ENCODE peak calls at places on chromosomes 11 and 22, in four cellular contexts. One of them, this sample, is unnamed.

GRCh38 chr11:125201525-125202121 is 37.1 kb downstream of the PKNOX2 start:
- DNase-seq in bronchial epithelial cell: peak
- DNase-seq in GM23338: peak
- DNase-seq in lower leg skin: no peak
- DNase-seq in this sample: no peak

GRCh38 chr11:88384678-88385015 is 47.1 kb upstream of the CTSC start:
- DNase-seq in GM23338: no peak
- DNase-seq in lower leg skin: no peak
- DNase-seq in bronchial epithelial cell: no peak
- DNase-seq in this sample: no peak

GRCh38 chr11:86938900-86939880 is 16.0 kb downstream of the FZD4 start:
- DNase-seq in lower leg skin: no peak
- DNase-seq in bronchial epithelial cell: peak
- DNase-seq in GM23338: peak
- DNase-seq in this sample: no peak

GRCh38 chr11:27150098-27150497 is 109.5 kb downstream of the BBOX1 start:
- DNase-seq in bronchial epithelial cell: no peak
- DNase-seq in lower leg skin: no peak
- DNase-seq in GM23338: peak
- DNase-seq in this sample: no peak

GRCh38 chr11:26901162-26901561 is 92.8 kb upstream of the FIBIN start:
- DNase-seq in bronchial epithelial cell: no peak
- DNase-seq in lower leg skin: no peak
- DNase-seq in GM23338: no peak
- DNase-seq in this sample: no peak

GRCh38 chr11:132114185-132114584 is 743.8 kb downstream of the NTM start:
- DNase-seq in bronchial epithelial cell: peak
- DNase-seq in GM23338: peak
- DNase-seq in lower leg skin: no peak
- DNase-seq in this sample: no peak

GRCh38 chr22:50271519-50271970 is 1.4 kb upstream of the MAPK11 start:
- DNase-seq in GM23338: peak
- DNase-seq in lower leg skin: no peak
- DNase-seq in bronchial epithelial cell: no peak
- DNase-seq in this sample: peak

GRCh38 chr11:119093951-119094815 is 7.5 kb downstream of the DPAGT1 start:
- DNase-seq in GM23338: peak
- DNase-seq in lower leg skin: no peak
- DNase-seq in bronchial epithelial cell: no peak
- DNase-seq in this sample: no peak

GRCh38 chr11:2737876-2738275 is 38.1 kb upstream of the KCNQ1OT1 start:
- DNase-seq in bronchial epithelial cell: no peak
- DNase-seq in lower leg skin: no peak
- DNase-seq in GM23338: no peak
- DNase-seq in this sample: no peak

GRCh38 chr11:79762271-79762935 is 321.6 kb upstream of the TENM4 start:
- DNase-seq in bronchial epithelial cell: peak
- DNase-seq in lower leg skin: no peak
- DNase-seq in GM23338: peak
- DNase-seq in this sample: no peak

GRCh38 chr22:46115388-46115678 is 35.0 kb upstream of the PPARA start:
- DNase-seq in lower leg skin: no peak
- DNase-seq in bronchial epithelial cell: no peak
- DNase-seq in GM23338: no peak
- DNase-seq in this sample: no peak

GRCh38 chr11:134466035-134466908 is 54.2 kb upstream of the B3GAT1 start:
- DNase-seq in bronchial epithelial cell: no peak
- DNase-seq in lower leg skin: no peak
- DNase-seq in GM23338: peak
- DNase-seq in this sample: no peak

GRCh38 chr11:32312206-32312817 is 123.0 kb downstream of the WT1 start:
- DNase-seq in bronchial epithelial cell: peak
- DNase-seq in GM23338: no peak
- DNase-seq in lower leg skin: no peak
- DNase-seq in this sample: no peak

GRCh38 chr11:32310218-32310601 is 125.1 kb downstream of the WT1 start:
- DNase-seq in bronchial epithelial cell: no peak
- DNase-seq in GM23338: no peak
- DNase-seq in lower leg skin: no peak
- DNase-seq in this sample: no peak

GRCh38 chr11:32315121-32315520 is 120.2 kb downstream of the WT1 start:
- DNase-seq in GM23338: no peak
- DNase-seq in bronchial epithelial cell: no peak
- DNase-seq in lower leg skin: no peak
- DNase-seq in this sample: no peak

GRCh38 chr11:32311351-32312077 is 123.8 kb downstream of the WT1 start:
- DNase-seq in lower leg skin: no peak
- DNase-seq in bronchial epithelial cell: no peak
- DNase-seq in GM23338: no peak
- DNase-seq in this sample: no peak

DNA sequence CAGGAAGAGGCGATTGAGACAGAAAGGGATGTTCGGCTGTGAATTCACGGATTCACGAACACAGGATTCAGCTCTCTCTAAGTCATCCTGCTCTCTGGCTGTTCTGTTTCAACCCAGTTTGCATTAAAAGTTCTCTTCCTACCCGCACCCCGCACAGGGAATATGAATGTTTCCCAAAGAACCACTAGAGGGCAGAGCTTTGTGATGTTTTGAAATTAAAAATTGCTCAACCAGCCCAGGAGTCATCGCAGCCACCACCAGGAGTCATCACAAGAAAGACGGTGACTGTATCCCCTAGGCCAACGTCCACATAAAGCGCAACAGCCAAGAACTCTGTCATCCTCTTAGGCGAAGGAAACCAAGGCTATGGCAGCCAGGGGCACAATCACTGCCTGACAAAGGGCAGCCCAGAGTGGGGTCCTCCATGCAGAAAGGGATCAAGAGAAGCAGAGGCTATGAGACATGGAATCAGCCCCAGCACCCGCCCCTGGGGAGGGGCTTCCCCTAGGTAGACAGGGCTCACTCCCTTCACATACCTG is 122.4 kb downstream of the WT1 start:
- DNase-seq in GM23338: peak
- DNase-seq in lower leg skin: no peak
- DNase-seq in bronchial epithelial cell: peak
- DNase-seq in this sample: no peak
- TF ChIP-seq CTCF in GM23338: peak
- TF ChIP-seq CTCF in lower leg skin: no peak
- TF ChIP-seq CTCF in bronchial epithelial cell: peak
- TF ChIP-seq CTCF in this sample: no peak

GRCh38 chr11:34825315-34825669 is 90.9 kb downstream of the APIP start:
- DNase-seq in lower leg skin: no peak
- DNase-seq in bronchial epithelial cell: peak
- DNase-seq in GM23338: no peak
- DNase-seq in this sample: no peak

GRCh38 chr11:34826384-34826726 is 89.8 kb downstream of the APIP start:
- DNase-seq in GM23338: no peak
- DNase-seq in bronchial epithelial cell: no peak
- DNase-seq in lower leg skin: no peak
- DNase-seq in this sample: no peak

GRCh38 chr11:34825670-34826383 is 90.4 kb downstream of the APIP start:
- DNase-seq in GM23338: no peak
- DNase-seq in lower leg skin: no peak
- DNase-seq in bronchial epithelial cell: peak
- DNase-seq in this sample: no peak

GRCh38 chr11:34830035-34830434 is 86.1 kb downstream of the APIP start:
- DNase-seq in GM23338: no peak
- DNase-seq in bronchial epithelial cell: no peak
- DNase-seq in lower leg skin: no peak
- DNase-seq in this sample: no peak

DNA sequence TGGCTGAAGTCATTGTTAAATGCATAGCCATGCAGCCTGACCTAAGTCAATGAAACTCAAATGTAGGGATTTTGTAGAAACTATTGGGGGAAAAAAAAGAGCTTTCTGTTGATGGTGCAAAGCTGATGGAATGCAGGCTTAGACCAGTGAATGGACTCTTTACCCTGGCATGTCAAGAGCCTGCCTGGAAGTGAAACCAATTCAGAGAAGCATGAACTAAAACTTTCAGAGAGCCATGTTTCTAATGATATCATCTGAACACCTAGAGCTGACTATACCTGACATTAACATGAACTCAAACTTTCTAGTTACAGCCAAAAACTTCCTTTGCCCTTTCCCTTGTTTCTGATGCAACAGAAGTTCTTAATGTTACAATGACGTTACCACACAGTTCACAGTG is 88.9 kb downstream of the APIP start:
- DNase-seq in lower leg skin: no peak
- DNase-seq in GM23338: no peak
- DNase-seq in bronchial epithelial cell: no peak
- DNase-seq in this sample: no peak
- TF ChIP-seq CTCF in lower leg skin: no peak
- TF ChIP-seq CTCF in GM23338: no peak
- TF ChIP-seq CTCF in bronchial epithelial cell: no peak
- TF ChIP-seq CTCF in this sample: no peak

DNA sequence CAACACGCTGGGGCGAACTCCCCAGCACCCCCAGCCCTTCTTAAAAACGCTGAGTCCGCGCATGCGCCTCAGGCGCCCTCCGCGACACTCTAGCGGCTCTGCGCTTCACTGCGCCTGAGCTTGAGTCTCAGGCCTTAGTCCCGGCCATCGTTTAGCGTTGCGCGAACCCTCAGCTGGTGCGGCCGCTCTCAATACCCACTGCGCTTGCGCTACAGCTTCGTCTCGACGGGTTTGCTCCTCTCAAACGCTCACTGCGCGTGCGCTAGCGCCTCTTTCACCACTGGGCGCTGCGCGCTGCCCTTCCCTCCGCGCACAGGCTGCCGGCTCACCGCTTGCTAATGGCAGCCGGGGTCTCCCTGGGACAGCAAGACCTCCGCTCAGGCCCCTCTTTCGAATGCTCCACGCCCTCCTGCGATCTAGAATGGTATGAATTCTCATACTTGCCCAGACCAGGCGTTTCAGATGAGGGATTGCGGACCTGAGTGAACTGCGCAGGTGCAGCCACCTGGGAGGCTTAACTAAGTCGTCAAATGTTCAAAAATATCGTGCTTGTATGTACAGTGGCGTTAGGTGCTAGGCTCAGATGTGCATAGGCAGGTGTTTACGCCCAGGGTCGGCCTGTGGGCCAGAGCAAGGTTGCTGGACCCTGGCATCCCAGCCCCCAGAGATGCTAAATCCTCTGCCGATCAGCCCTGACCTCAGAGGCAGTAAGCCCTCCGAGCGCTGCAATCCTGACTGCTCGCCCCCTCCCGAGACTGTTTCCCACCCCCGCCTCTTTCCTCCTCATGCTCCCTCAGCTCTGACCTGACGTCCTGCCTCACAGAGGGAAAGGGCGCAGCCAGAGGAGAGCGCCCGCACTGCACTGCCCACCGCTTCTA is at the start of gene SLC2A11:
- DNase-seq in GM23338: peak
- DNase-seq in bronchial epithelial cell: peak
- DNase-seq in lower leg skin: peak
- DNase-seq in this sample: peak
- TF ChIP-seq CTCF in GM23338: peak
- TF ChIP-seq CTCF in bronchial epithelial cell: peak
- TF ChIP-seq CTCF in lower leg skin: peak
- TF ChIP-seq CTCF in this sample: no peak

DNA sequence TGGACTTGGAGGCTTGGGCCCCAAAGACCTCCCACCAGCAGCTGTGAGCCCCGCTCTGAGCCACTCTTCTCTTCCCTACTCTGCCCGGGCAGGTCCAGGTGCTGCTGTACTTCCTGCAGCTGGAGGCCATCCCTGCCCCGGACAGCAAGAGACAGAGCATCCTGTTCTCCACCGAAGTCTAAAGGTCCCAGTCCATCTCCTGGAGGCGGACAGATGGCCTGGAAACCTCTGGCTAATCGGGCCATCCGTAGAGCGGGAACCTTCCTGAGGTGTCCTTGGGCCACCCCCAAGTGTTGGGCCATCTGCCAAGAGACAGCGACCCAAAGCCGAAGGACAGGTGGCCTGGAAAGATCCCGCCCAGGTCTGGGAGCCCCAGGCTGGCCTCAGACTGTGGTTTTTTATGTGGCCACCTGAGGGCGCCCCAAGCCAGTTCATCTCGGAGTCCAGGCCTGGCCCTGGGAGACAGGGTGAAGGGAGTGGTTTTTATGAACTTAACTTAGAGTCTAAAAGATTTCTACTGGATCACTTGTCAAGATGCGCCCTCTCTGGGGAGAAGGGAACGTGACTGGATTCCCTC is 135.1 kb downstream of the BCR start:
- DNase-seq in GM23338: peak
- DNase-seq in lower leg skin: no peak
- DNase-seq in bronchial epithelial cell: peak
- DNase-seq in this sample: peak
- TF ChIP-seq CTCF in GM23338: peak
- TF ChIP-seq CTCF in lower leg skin: peak
- TF ChIP-seq CTCF in bronchial epithelial cell: peak
- TF ChIP-seq CTCF in this sample: no peak

GRCh38 chr11:73372371-73372993 is 3.7 kb upstream of the RELT start:
- DNase-seq in bronchial epithelial cell: peak
- DNase-seq in GM23338: peak
- DNase-seq in lower leg skin: no peak
- DNase-seq in this sample: no peak
- TF ChIP-seq CTCF in bronchial epithelial cell: peak
- TF ChIP-seq CTCF in GM23338: peak
- TF ChIP-seq CTCF in lower leg skin: no peak
- TF ChIP-seq CTCF in this sample: no peak

GRCh38 chr11:112228706-112229105 is 2.5 kb downstream of the PTS start:
- DNase-seq in lower leg skin: no peak
- DNase-seq in GM23338: no peak
- DNase-seq in bronchial epithelial cell: no peak
- DNase-seq in this sample: no peak

GRCh38 chr11:112225753-112226061 is 521 bp upstream of the PTS start:
- DNase-seq in GM23338: no peak
- DNase-seq in lower leg skin: no peak
- DNase-seq in bronchial epithelial cell: no peak
- DNase-seq in this sample: no peak

GRCh38 chr11:112227471-112227870 is 1.2 kb downstream of the PTS start:
- DNase-seq in GM23338: no peak
- DNase-seq in lower leg skin: no peak
- DNase-seq in bronchial epithelial cell: no peak
- DNase-seq in this sample: no peak

GRCh38 chr11:112226062-112226921 is at the start of gene PTS:
- DNase-seq in bronchial epithelial cell: peak
- DNase-seq in GM23338: peak
- DNase-seq in lower leg skin: peak
- DNase-seq in this sample: peak

DNA sequence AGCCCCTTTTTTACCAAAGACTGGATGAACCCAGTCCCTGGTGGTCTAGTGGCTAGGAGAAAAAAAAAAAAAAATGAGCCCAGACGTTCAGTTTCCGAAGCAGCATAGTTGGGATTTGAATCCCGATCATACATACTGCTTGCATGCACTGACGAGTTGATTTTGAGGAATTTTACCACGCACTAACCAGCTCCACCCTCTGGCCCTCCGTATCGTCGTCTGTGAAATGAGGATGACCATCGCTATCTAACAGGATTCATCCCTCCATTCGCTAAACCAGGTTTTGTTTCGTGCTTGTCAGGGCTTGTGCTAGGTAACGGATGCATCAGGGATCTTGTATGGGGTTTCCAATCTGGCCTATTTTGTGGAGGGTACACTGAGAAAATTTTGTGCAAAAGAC is 774 bp downstream of the PTS start:
- DNase-seq in lower leg skin: no peak
- DNase-seq in bronchial epithelial cell: peak
- DNase-seq in GM23338: peak
- DNase-seq in this sample: no peak
- TF ChIP-seq CTCF in lower leg skin: no peak
- TF ChIP-seq CTCF in bronchial epithelial cell: no peak
- TF ChIP-seq CTCF in GM23338: no peak
- TF ChIP-seq CTCF in this sample: no peak

GRCh38 chr22:42169055-42169469 is 38.5 kb upstream of the CYP2D6 start:
- DNase-seq in GM23338: peak
- DNase-seq in lower leg skin: no peak
- DNase-seq in bronchial epithelial cell: peak
- DNase-seq in this sample: peak
- TF ChIP-seq CTCF in GM23338: peak
- TF ChIP-seq CTCF in lower leg skin: peak
- TF ChIP-seq CTCF in bronchial epithelial cell: peak
- TF ChIP-seq CTCF in this sample: no peak